ENCODE peak calls at places on chromosomes 13 and 19, in eight cellular contexts. I, O, T, A, P, R, Q and N are unnamed samples.

GRCh38 chr13:31138515-31138914 is 23.2 kb downstream of the HSPH1 start:
- DNase-seq in I (no peak), O (no peak), T (no peak), A (no peak), P (no peak), R (no peak), Q (no peak), N (no peak)

GRCh38 chr13:113013303-113013702 is 44.3 kb downstream of the MCF2L start:
- DNase-seq in I (no peak), O (no peak), T (no peak), A (no peak), P (no peak), R (no peak), Q (no peak), N (no peak)

GRCh38 chr13:112955956-112956355 is 13.1 kb upstream of the MCF2L start:
- DNase-seq in I (no peak), O (no peak), T (no peak), A (no peak), P (no peak), R (no peak), Q (no peak), N (no peak)

GRCh38 chr13:27289016-27289665 is 18.5 kb downstream of the RASL11A start:
- DNase-seq in I (no peak), O (no peak), T (no peak), A (no peak), P (no peak), R (no peak), Q (no peak), N (no peak)

GRCh38 chr13:20610006-20610405 is 43.0 kb downstream of the IFT88 start:
- DNase-seq in I (no peak), O (no peak), T (no peak), A (no peak), P (no peak), R (no peak), Q (no peak), N (no peak)

GRCh38 chr13:108483981-108484380 is 145.4 kb upstream of the MYO16 start:
- DNase-seq in I (no peak), O (no peak), T (no peak), A (no peak), P (no peak), R (no peak), Q (no peak), N (no peak)

GRCh38 chr19:51587264-51588191 is 16.4 kb downstream of the ZNF175 start:
- DNase-seq in I (no peak), O (no peak), T (no peak), A (no peak), P (no peak), R (no peak), Q (no peak), N (no peak)

GRCh38 chr19:18308051-18308947 is 14.6 kb downstream of the LSM4 start:
- DNase-seq in I (no peak), O (no peak), T (no peak), A (no peak), P (no peak), R (no peak), Q (no peak), N (no peak)

GRCh38 chr13:111371720-111372119 is 51.3 kb downstream of the TEX29 start:
- DNase-seq in I (no peak), O (no peak), T (no peak), A (no peak), P (no peak), R (no peak), Q (no peak), N (no peak)

GRCh38 chr19:47742636-47743035 is 2.7 kb upstream of the NOP53 start:
- DNase-seq in I (no peak), O (no peak), T (no peak), A (no peak), P (no peak), R (no peak), Q (no peak), N (no peak)

GRCh38 chr19:31512403-31512970 is 163.3 kb upstream of the TSHZ3 start:
- DNase-seq in I (no peak), O (no peak), T (no peak), A (no peak), P (no peak), R (no peak), Q (no peak), N (no peak)

GRCh38 chr13:98353750-98354149 is 176.7 kb upstream of the RNF113B start:
- DNase-seq in I (no peak), O (no peak), T (no peak), A (no peak), P (no peak), R (no peak), Q (no peak), N (no peak)

GRCh38 chr13:109165417-109165904 is 536.0 kb downstream of the MYO16 start:
- DNase-seq in I (no peak), O (no peak), T (no peak), A (no peak), P (no peak), R (no peak), Q (no peak), N (no peak)

GRCh38 chr13:60229708-60230272 is 66.1 kb upstream of the DIAPH3 start:
- DNase-seq in I (no peak), O (no peak), T (peak; percentile 16), A (no peak), P (no peak), R (no peak), Q (no peak), N (no peak)

GRCh38 chr13:74074723-74075122 is 59.5 kb downstream of the KLF12 start:
- DNase-seq in I (peak; percentile 16), O (no peak), T (no peak), A (no peak), P (no peak), R (no peak), Q (no peak), N (no peak)

GRCh38 chr13:74080762-74081161 is 53.4 kb downstream of the KLF12 start:
- DNase-seq in I (no peak), O (no peak), T (no peak), A (no peak), P (no peak), R (no peak), Q (no peak), N (no peak)

GRCh38 chr13:74077375-74077774 is 56.8 kb downstream of the KLF12 start:
- DNase-seq in I (no peak), O (no peak), T (no peak), A (no peak), P (no peak), R (no peak), Q (no peak), N (no peak)

GRCh38 chr13:74073231-74073630 is 61.0 kb downstream of the KLF12 start:
- DNase-seq in I (no peak), O (no peak), T (no peak), A (no peak), P (no peak), R (no peak), Q (no peak), N (no peak)

GRCh38 chr13:74077847-74078246 is 56.4 kb downstream of the KLF12 start:
- DNase-seq in I (no peak), O (no peak), T (no peak), A (no peak), P (no peak), R (no peak), Q (no peak), N (no peak)
- H3K4me3 ChIP-seq in I (no peak overlapping the region), O (no peak overlapping the region), T (no peak overlapping the region), A (no peak overlapping the region), P (no peak overlapping the region), R (peak overlapping the region; percentile 37), Q (no peak overlapping the region), N (no peak overlapping the region)

GRCh38 chr19:41192574-41193419 is at the start of gene CYP2S1:
- DNase-seq in I (no peak), O (no peak), T (peak; percentile 13), A (no peak), P (no peak), R (no peak), Q (no peak), N (no peak)
- H3K4me3 ChIP-seq in I (peak within 1 kb of the TSS; percentile 6), O (no peak within 1 kb of the TSS), T (peak within 1 kb of the TSS; percentile 39), A (peak within 1 kb of the TSS; percentile 53), P (no peak within 1 kb of the TSS), R (peak within 1 kb of the TSS; percentile 60), Q (no peak within 1 kb of the TSS), N (peak within 1 kb of the TSS; percentile 37)

DNA sequence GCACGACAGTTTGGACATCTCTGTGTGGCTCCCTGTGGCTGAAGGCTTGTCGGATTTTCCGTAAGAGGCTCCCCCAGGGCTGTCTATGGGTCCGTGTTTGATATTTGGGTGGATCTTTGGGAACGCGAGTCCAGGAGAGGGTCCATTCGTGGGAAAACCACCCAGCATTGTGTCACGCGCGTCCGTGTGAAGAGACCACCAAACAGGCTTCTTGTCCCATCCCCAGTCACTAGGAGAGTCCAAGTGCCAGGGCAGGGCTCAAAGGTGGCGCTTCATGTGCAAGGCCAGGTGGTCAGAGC is 2.4 kb downstream of the KLF1 start:
- DNase-seq in I (no peak), O (no peak), T (no peak), A (no peak), P (no peak), R (no peak), Q (no peak), N (no peak)
- H3K4me3 ChIP-seq in I (no peak overlapping the region), O (no peak overlapping the region), T (no peak overlapping the region), A (peak overlapping the region; percentile 57), P (no peak overlapping the region), R (no peak overlapping the region), Q (no peak overlapping the region), N (no peak overlapping the region)

GRCh38 chr13:36130168-36130541 is 1.0 kb downstream of the DCLK1 start:
- DNase-seq in I (no peak), O (no peak), T (no peak), A (no peak), P (no peak), R (no peak), Q (no peak), N (no peak)

GRCh38 chr13:36130542-36131214 is 504 bp downstream of the DCLK1 start:
- DNase-seq in I (no peak), O (no peak), T (no peak), A (no peak), P (peak; percentile 45), R (no peak), Q (no peak), N (no peak)

GRCh38 chr13:36129539-36129938 is 1.6 kb downstream of the DCLK1 start:
- DNase-seq in I (no peak), O (no peak), T (no peak), A (no peak), P (no peak), R (no peak), Q (no peak), N (no peak)

GRCh38 chr13:36131931-36132297 is 732 bp upstream of the DCLK1 start:
- DNase-seq in I (no peak), O (no peak), T (no peak), A (peak; percentile 82), P (peak; percentile 86), R (no peak), Q (no peak), N (peak; percentile 76)

DNA sequence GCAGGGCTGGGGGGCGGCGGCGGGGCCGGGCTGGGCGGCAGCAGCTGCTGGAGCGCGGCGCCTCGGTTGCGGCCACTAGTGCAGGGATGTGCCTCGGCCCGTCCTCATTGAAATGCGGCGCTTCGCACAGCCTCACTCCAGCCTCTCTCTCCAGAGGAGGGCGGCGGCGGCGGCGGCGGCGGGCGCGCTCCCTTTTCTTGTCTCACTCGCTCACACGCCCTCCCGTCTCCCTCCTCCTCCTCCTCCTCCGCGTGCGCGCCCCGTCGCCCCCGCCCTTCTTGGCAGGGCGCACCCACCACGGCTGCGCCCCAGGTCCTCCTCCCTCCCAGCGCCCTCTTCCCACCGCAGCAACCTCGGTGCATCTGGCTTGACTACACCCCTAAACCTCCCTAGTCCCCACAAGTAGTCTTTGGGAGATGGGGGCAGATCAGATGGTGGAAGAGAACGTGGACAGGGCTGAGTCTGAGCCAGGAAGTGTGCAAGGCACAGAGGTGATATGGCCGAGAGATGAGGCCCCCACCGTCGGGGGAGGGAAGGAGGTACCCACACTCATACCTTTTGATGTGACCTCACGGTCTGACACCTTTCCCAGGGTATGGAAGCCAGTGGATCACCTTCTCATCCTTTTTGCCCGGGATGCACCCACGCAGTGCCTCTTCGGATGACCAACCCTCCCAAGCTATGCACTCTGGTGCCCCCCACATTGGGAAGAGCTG is at the start of gene DCLK1:
- DNase-seq in I (no peak), O (no peak), T (no peak), A (no peak), P (peak; percentile 82), R (no peak), Q (no peak), N (peak; percentile 36)
- H3K4me3 ChIP-seq in I (peak within 1 kb of the TSS; percentile 48), O (no peak within 1 kb of the TSS), T (peak within 1 kb of the TSS; percentile 47), A (peak within 1 kb of the TSS; percentile 79), P (peak within 1 kb of the TSS; percentile 84), R (peak within 1 kb of the TSS; percentile 75), Q (peak within 1 kb of the TSS; percentile 45), N (peak within 1 kb of the TSS; percentile 56)